ENCODE peak calls at places on chromosomes 11 and 22, in five cellular contexts. One of them, this sample, is unnamed.

GRCh38 chr11:12832828-12833227 is 158.6 kb downstream of the TEAD1 start:
- DNase-seq in Caco-2: no peak
- DNase-seq in HCT116: no peak
- DNase-seq in Calu3: no peak
- DNase-seq in cardiac muscle cell: no peak
- DNase-seq in this sample: no peak

GRCh38 chr22:44192098-44192810 is 11.5 kb downstream of the PARVG start:
- DNase-seq in HCT116: peak
- DNase-seq in Caco-2: peak
- DNase-seq in Calu3: peak
- DNase-seq in cardiac muscle cell: no peak
- DNase-seq in this sample: peak

GRCh38 chr11:121829159-121829643 is 286.8 kb downstream of the BLID start:
- DNase-seq in Calu3: no peak
- DNase-seq in HCT116: peak
- DNase-seq in Caco-2: no peak
- DNase-seq in cardiac muscle cell: no peak
- DNase-seq in this sample: no peak

GRCh38 chr11:3939211-3939610 is 83.7 kb downstream of the STIM1 start:
- DNase-seq in Caco-2: no peak
- DNase-seq in cardiac muscle cell: no peak
- DNase-seq in HCT116: no peak
- DNase-seq in Calu3: no peak
- DNase-seq in this sample: no peak

GRCh38 chr22:50032109-50032871 is 19.7 kb upstream of the IL17REL start:
- DNase-seq in Calu3: no peak
- DNase-seq in Caco-2: no peak
- DNase-seq in HCT116: no peak
- DNase-seq in cardiac muscle cell: no peak
- DNase-seq in this sample: no peak

GRCh38 chr22:33819743-33820142 is 100.5 kb downstream of the LARGE1 start:
- DNase-seq in Calu3: no peak
- DNase-seq in Caco-2: no peak
- DNase-seq in cardiac muscle cell: no peak
- DNase-seq in HCT116: no peak
- DNase-seq in this sample: no peak

GRCh38 chr11:76807206-76807875 is 24.2 kb downstream of the TSKU start:
- DNase-seq in HCT116: no peak
- DNase-seq in cardiac muscle cell: peak
- DNase-seq in Calu3: peak
- DNase-seq in Caco-2: peak
- DNase-seq in this sample: peak

GRCh38 chr11:84465040-84465439 is 1162.1 kb downstream of the DLG2 start:
- DNase-seq in Caco-2: no peak
- DNase-seq in HCT116: no peak
- DNase-seq in cardiac muscle cell: no peak
- DNase-seq in Calu3: no peak
- DNase-seq in this sample: no peak

GRCh38 chr11:75509201-75509600 is 16.5 kb downstream of the GDPD5 start:
- DNase-seq in HCT116: no peak
- DNase-seq in Calu3: no peak
- DNase-seq in Caco-2: no peak
- DNase-seq in cardiac muscle cell: no peak
- DNase-seq in this sample: no peak

GRCh38 chr11:33701302-33701701 is 676 bp upstream of the C11orf91 start:
- DNase-seq in HCT116: no peak
- DNase-seq in cardiac muscle cell: no peak
- DNase-seq in Caco-2: no peak
- DNase-seq in Calu3: no peak
- DNase-seq in this sample: no peak

GRCh38 chr11:133443361-133443760 is 88.9 kb downstream of the OPCML start:
- DNase-seq in Calu3: no peak
- DNase-seq in Caco-2: no peak
- DNase-seq in cardiac muscle cell: no peak
- DNase-seq in HCT116: no peak
- DNase-seq in this sample: no peak

GRCh38 chr11:100791103-100791502 is 104.0 kb downstream of the ARHGAP42 start:
- DNase-seq in HCT116: no peak
- DNase-seq in cardiac muscle cell: peak
- DNase-seq in Calu3: no peak
- DNase-seq in Caco-2: no peak
- DNase-seq in this sample: no peak

GRCh38 chr11:60077216-60077817 is 11.1 kb upstream of the MS4A2 start:
- DNase-seq in Caco-2: no peak
- DNase-seq in HCT116: no peak
- DNase-seq in Calu3: no peak
- DNase-seq in cardiac muscle cell: no peak
- DNase-seq in this sample: no peak

GRCh38 chr11:36249271-36249670 is 40.0 kb downstream of the COMMD9 start:
- DNase-seq in Calu3: no peak
- DNase-seq in Caco-2: no peak
- DNase-seq in HCT116: no peak
- DNase-seq in cardiac muscle cell: no peak
- DNase-seq in this sample: no peak

GRCh38 chr11:113106507-113106906 is 145.3 kb downstream of the NCAM1 start:
- DNase-seq in cardiac muscle cell: no peak
- DNase-seq in Calu3: no peak
- DNase-seq in HCT116: no peak
- DNase-seq in Caco-2: no peak
- DNase-seq in this sample: no peak

GRCh38 chr11:131906963-131907362 is 536.5 kb downstream of the NTM start:
- DNase-seq in cardiac muscle cell: no peak
- DNase-seq in Calu3: no peak
- DNase-seq in HCT116: no peak
- DNase-seq in Caco-2: no peak
- DNase-seq in this sample: no peak

GRCh38 chr22:46714550-46714949 is 23.5 kb downstream of the CERK start:
- DNase-seq in Caco-2: no peak
- DNase-seq in cardiac muscle cell: no peak
- DNase-seq in HCT116: no peak
- DNase-seq in Calu3: no peak
- DNase-seq in this sample: no peak

GRCh38 chr11:129374081-129374992 is 1.3 kb upstream of the BARX2 start:
- DNase-seq in Caco-2: peak
- DNase-seq in HCT116: no peak
- DNase-seq in Calu3: no peak
- DNase-seq in cardiac muscle cell: peak
- DNase-seq in this sample: no peak

GRCh38 chr11:45673441-45673840 is 8.0 kb upstream of the CHST1 start:
- DNase-seq in HCT116: no peak
- DNase-seq in Caco-2: no peak
- DNase-seq in cardiac muscle cell: no peak
- DNase-seq in Calu3: no peak
- DNase-seq in this sample: no peak

GRCh38 chr11:114134870-114135269 is 75.4 kb downstream of the ZBTB16 start:
- DNase-seq in Calu3: no peak
- DNase-seq in HCT116: no peak
- DNase-seq in cardiac muscle cell: no peak
- DNase-seq in Caco-2: peak
- DNase-seq in this sample: no peak

GRCh38 chr11:94790771-94791180 is 22.6 kb downstream of the AMOTL1 start:
- DNase-seq in cardiac muscle cell: no peak
- DNase-seq in Calu3: peak
- DNase-seq in HCT116: peak
- DNase-seq in Caco-2: no peak
- DNase-seq in this sample: no peak

GRCh38 chr22:48210812-48211211 is 1448.4 kb downstream of the TBC1D22A start:
- DNase-seq in Calu3: no peak
- DNase-seq in Caco-2: no peak
- DNase-seq in HCT116: no peak
- DNase-seq in cardiac muscle cell: no peak
- DNase-seq in this sample: no peak

GRCh38 chr11:109034341-109034696 is 369.4 kb downstream of the DDX10 start:
- DNase-seq in Caco-2: no peak
- DNase-seq in HCT116: no peak
- DNase-seq in Calu3: no peak
- DNase-seq in cardiac muscle cell: no peak
- DNase-seq in this sample: no peak

GRCh38 chr11:3159296-3160190 is 5.6 kb downstream of the OSBPL5 start:
- DNase-seq in Caco-2: no peak
- DNase-seq in HCT116: no peak
- DNase-seq in Calu3: no peak
- DNase-seq in cardiac muscle cell: peak
- DNase-seq in this sample: no peak

DNA sequence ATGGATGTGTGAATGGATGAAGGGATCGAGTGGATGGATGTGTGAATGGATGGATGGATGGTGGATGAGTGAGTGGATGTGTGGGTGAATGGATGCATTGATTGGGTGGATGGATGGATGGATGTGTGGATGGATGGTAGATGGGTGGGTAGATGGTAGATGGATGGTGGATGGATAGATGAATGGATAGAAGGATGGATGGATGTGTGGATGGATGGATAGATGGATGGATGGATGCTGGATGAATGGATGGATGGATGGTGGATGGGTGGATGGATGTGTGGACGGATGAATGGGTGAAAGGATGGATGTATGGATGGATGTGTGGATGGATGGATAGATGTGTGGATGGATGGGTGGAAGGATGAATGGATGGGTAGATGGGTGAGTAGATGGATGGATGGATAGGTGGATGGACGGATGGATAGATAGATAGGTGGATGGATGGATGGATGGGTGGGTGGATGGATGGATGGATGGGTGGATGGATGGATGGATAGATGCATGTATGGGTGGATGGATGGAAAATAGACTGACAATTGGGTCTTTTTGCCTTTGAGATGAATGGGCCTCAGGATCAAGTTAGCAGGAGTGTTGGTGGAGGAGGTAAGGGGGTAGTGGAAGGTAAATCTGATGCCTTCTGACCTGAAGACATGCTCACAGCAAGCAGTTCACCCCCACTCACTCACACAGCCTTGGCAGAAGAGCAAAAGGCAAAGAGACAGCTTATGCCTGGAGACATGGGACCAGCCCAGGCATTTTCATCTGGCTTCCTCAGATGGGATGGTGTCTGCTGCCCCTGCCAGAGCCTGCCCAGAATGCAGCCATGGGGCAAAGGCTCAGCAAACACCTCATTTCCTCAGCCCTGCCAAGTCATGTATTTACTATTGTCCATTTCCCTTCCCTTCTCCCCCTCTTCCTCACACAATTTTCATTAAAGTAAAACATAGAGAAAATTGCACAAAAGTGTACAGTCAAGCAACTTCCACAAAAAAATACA is 8.0 kb upstream of the FADD start:
- DNase-seq in HCT116: no peak
- DNase-seq in Caco-2: no peak
- DNase-seq in cardiac muscle cell: no peak
- DNase-seq in Calu3: no peak
- DNase-seq in this sample: no peak
- TF ChIP-seq CTCF in HCT116: no peak
- TF ChIP-seq CTCF in Caco-2: no peak
- TF ChIP-seq CTCF in cardiac muscle cell: no peak
- TF ChIP-seq CTCF in Calu3: no peak
- TF ChIP-seq CTCF in this sample: no peak

GRCh38 chr11:37748641-37749040 is 1150.6 kb upstream of the RAG2 start:
- DNase-seq in Caco-2: no peak
- DNase-seq in HCT116: no peak
- DNase-seq in Calu3: no peak
- DNase-seq in cardiac muscle cell: no peak
- DNase-seq in this sample: no peak
- TF ChIP-seq CTCF in Caco-2: no peak
- TF ChIP-seq CTCF in HCT116: no peak
- TF ChIP-seq CTCF in Calu3: no peak
- TF ChIP-seq CTCF in cardiac muscle cell: no peak
- TF ChIP-seq CTCF in this sample: no peak

GRCh38 chr11:62124186-62125113 is 639 bp downstream of the INCENP start:
- DNase-seq in Calu3: peak
- DNase-seq in cardiac muscle cell: peak
- DNase-seq in HCT116: no peak
- DNase-seq in Caco-2: peak
- DNase-seq in this sample: peak

GRCh38 chr11:62120001-62120400 is 3.8 kb upstream of the INCENP start:
- DNase-seq in Calu3: no peak
- DNase-seq in Caco-2: no peak
- DNase-seq in HCT116: no peak
- DNase-seq in cardiac muscle cell: no peak
- DNase-seq in this sample: no peak

GRCh38 chr11:62123669-62124185 is at the start of gene INCENP:
- DNase-seq in Caco-2: peak
- DNase-seq in Calu3: peak
- DNase-seq in cardiac muscle cell: peak
- DNase-seq in HCT116: peak
- DNase-seq in this sample: peak

GRCh38 chr11:62120466-62120865 is 3.3 kb upstream of the INCENP start:
- DNase-seq in cardiac muscle cell: no peak
- DNase-seq in HCT116: no peak
- DNase-seq in Calu3: no peak
- DNase-seq in Caco-2: no peak
- DNase-seq in this sample: no peak

DNA sequence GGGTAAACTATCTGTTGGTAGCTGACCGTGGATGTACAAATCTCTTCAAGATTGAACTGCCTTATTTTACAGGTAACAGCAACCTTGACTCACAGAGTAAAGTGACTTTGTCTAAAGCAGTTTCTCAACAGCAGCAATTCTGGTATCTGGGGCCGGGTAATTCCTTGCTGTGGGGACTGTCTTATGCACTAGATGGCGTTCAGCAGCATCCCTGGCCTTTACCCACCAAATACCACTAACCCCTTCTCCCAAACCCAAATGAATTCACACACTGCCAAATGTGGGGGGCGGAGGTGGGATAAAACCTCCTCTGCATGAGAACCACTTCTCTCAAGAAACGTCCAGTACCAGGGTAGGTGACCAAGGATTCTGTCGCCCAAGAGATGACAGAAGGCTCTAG is 1.7 kb upstream of the INCENP start:
- DNase-seq in cardiac muscle cell: peak
- DNase-seq in Caco-2: peak
- DNase-seq in Calu3: no peak
- DNase-seq in HCT116: peak
- DNase-seq in this sample: no peak
- TF ChIP-seq CTCF in cardiac muscle cell: peak
- TF ChIP-seq CTCF in Caco-2: peak
- TF ChIP-seq CTCF in Calu3: peak
- TF ChIP-seq CTCF in HCT116: peak
- TF ChIP-seq CTCF in this sample: peak

DNA sequence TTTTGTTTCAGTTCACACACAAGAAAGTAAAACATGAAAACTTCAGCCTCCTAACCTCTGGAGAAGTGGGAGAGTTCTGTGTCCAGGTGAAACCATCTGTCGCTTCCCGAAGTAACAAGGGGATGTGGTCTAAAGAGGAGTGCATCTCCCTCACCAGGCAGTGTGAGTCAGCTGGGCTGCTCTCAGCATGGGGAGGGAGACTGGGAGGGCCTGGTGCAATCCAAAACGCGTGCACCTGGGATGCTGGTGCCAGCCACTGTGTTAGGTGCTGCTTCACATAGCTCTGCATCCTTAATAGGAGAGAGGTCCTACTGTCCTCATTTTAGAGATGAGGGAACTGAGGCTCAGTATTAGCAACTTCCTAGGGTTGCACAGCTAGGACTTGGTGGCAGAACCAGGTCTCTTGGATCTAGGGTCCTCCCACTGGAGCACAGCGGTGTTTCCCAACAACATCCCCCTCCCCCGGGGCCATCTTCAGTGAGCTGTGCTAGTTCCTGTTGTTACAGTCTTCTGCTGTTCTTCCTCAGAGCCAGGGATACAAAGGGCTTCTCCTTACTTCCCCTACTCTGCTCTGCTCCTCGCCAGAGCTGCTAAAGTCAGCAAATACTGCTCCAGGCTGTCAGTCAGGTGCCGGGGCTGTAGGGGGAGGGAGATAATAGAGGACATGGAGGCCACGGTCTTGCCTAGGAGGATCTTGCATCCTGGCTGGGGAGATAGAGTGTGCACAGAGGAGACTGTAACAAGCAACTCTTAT is 8.0 kb downstream of the IL10RA start:
- DNase-seq in cardiac muscle cell: no peak
- DNase-seq in HCT116: no peak
- DNase-seq in Caco-2: no peak
- DNase-seq in Calu3: no peak
- DNase-seq in this sample: no peak
- TF ChIP-seq CTCF in cardiac muscle cell: no peak
- TF ChIP-seq CTCF in HCT116: no peak
- TF ChIP-seq CTCF in Caco-2: no peak
- TF ChIP-seq CTCF in Calu3: no peak
- TF ChIP-seq CTCF in this sample: no peak